ENCODE peak calls at places on chromosomes 7 and 10, in ten cellular contexts. R is activated T-cell treated with anti-CD3 and anti-CD28 coated beads for 4 hours; F is fibroblast of pulmonary artery; E is NCI-H2171 treated with DMSO at 0.1 percent for 48 hours; S is effector memory CD4-positive, alpha-beta T cell; C is ureter; H is fibroblast of the aortic adventitia; O is H54; K is activated naive CD4-positive, alpha-beta T cell treated with anti-CD3 and anti-CD28 coated beads for 36 hours; Q is body of pancreas. I is an unnamed sample.

GRCh38 chr10:26879744-26880143 is 19.0 kb upstream of the ABI1 start:
- DNase-seq in C (peak), Q (peak), S (no peak), K (no peak), R (no peak), E (no peak), F (no peak), O (no peak), H (no peak), I (peak)

GRCh38 chr7:51104278-51104677 is 212.3 kb downstream of the COBL start:
- DNase-seq in Q (no peak), E (no peak), K (no peak), C (no peak), H (no peak), R (no peak), F (no peak), O (no peak), S (no peak), I (no peak)

GRCh38 chr10:133454204-133454893 is 604 bp downstream of the SCART1 start:
- DNase-seq in C (peak), E (no peak), F (no peak), K (no peak), S (no peak), Q (no peak), R (no peak), H (no peak), O (no peak), I (peak)

GRCh38 chr10:102795453-102796406 is 41.5 kb downstream of the CYP17A1 start:
- DNase-seq in S (no peak), K (no peak), F (no peak), H (no peak), Q (no peak), E (no peak), C (no peak), O (no peak), R (no peak), I (no peak)

GRCh38 chr10:86632009-86632800 is 22.1 kb upstream of the OPN4 start:
- DNase-seq in S (no peak), R (no peak), K (no peak), E (peak), Q (no peak), H (no peak), F (no peak), C (no peak), O (no peak), I (no peak)

GRCh38 chr7:27723086-27723485 is 16.9 kb upstream of the TAX1BP1 start:
- DNase-seq in E (peak), K (no peak), S (no peak), H (no peak), Q (peak), F (peak), C (no peak), O (peak), R (no peak), I (no peak)

GRCh38 chr7:36192050-36192824 is 39.2 kb downstream of the EEPD1 start:
- DNase-seq in R (no peak), O (no peak), H (peak), S (no peak), K (no peak), E (peak), F (peak), Q (peak), C (no peak), I (peak)

GRCh38 chr10:114304566-114305421 is 65.7 kb downstream of the VWA2 start:
- DNase-seq in E (peak), F (no peak), Q (peak), S (peak), O (no peak), C (peak), H (no peak), R (peak), K (peak), I (no peak)

GRCh38 chr10:123569436-123570010 is 96.6 kb upstream of the GPR26 start:
- DNase-seq in E (no peak), F (no peak), S (no peak), Q (no peak), C (no peak), K (no peak), H (no peak), O (no peak), R (no peak), I (no peak)

GRCh38 chr10:36019749-36020148 is 377.7 kb upstream of the FZD8 start:
- DNase-seq in E (peak), Q (no peak), O (no peak), R (no peak), K (no peak), S (no peak), F (no peak), H (no peak), C (no peak), I (no peak)

GRCh38 chr10:96588601-96589419 is 2.0 kb upstream of the TM9SF3 start:
- DNase-seq in O (no peak), R (no peak), Q (no peak), H (no peak), S (no peak), F (no peak), E (no peak), K (peak), C (no peak), I (no peak)

GRCh38 chr7:101635484-101635883 is 6.4 kb upstream of the MYL10 start:
- DNase-seq in F (no peak), S (no peak), E (no peak), C (no peak), K (no peak), Q (peak), R (no peak), O (peak), H (no peak), I (no peak)

GRCh38 chr7:93902777-93903423 is 3.5 kb upstream of the GNGT1 start:
- DNase-seq in K (peak), S (no peak), H (peak), F (peak), E (peak), O (no peak), R (no peak), Q (no peak), C (no peak), I (no peak)

GRCh38 chr10:47031953-47032465 is 120.8 kb downstream of the PTPN20 start:
- DNase-seq in O (no peak), S (no peak), K (no peak), Q (no peak), R (no peak), C (no peak), H (peak), E (no peak), F (no peak), I (no peak)

GRCh38 chr10:69391158-69391557 is 25.6 kb downstream of the TACR2 start:
- DNase-seq in H (no peak), O (no peak), C (no peak), E (no peak), S (no peak), K (no peak), Q (no peak), F (no peak), R (no peak), I (no peak)

I was measured in left lung.